ENCODE peak calls at places on chromosomes 4 and X, in five cellular contexts. M, T, W, V and B are unnamed samples.
A peak's percentile ranks its signal among the peaks of the same experiment; 100 is the strongest.

GRCh38 chrX:153708415-153708814 is 15.8 kb downstream of the BCAP31 start:
- DNase-seq in M (peak; percentile 64), T (no peak), W (peak; percentile 75), V (peak; percentile 73), B (peak; percentile 76)

GRCh38 chr4:82469776-82470345 is 39.5 kb downstream of the ENOPH1 start:
- DNase-seq in M (no peak), T (no peak), W (no peak), V (peak; percentile 45), B (peak; percentile 65)

GRCh38 chrX:154436597-154437397 is at the start of gene GDI1:
- DNase-seq in M (no peak), T (peak; percentile 21), W (peak; percentile 34), V (peak; percentile 31), B (no peak)

GRCh38 chr4:8461616-8462015 is 21.0 kb downstream of the TRMT44 start:
- DNase-seq in M (no peak), T (no peak), W (no peak), V (no peak), B (no peak)

GRCh38 chr4:144734522-144734921 is 88.6 kb downstream of the HHIP start:
- DNase-seq in M (no peak), T (no peak), W (no peak), V (peak; percentile 23), B (no peak)

GRCh38 chrX:56107320-56107719 is 124.8 kb upstream of the KLF8 start:
- DNase-seq in M (no peak), T (no peak), W (no peak), V (no peak), B (no peak)

GRCh38 chr4:105399535-105400161 is 74.2 kb downstream of the PPA2 start:
- DNase-seq in M (no peak), T (no peak), W (no peak), V (peak; percentile 91), B (peak; percentile 85)

GRCh38 chr4:100106982-100107381 is 83.3 kb downstream of the DDIT4L start:
- DNase-seq in M (no peak), T (peak; percentile 78), W (no peak), V (no peak), B (no peak)

GRCh38 chrX:67544281-67544680 is 460 bp downstream of the AR start:
- DNase-seq in M (peak; percentile 34), T (peak; percentile 18), W (no peak), V (peak; percentile 19), B (no peak)

GRCh38 chrX:41822917-41823316 is 98.9 kb downstream of the GPR82 start:
- DNase-seq in M (no peak), T (no peak), W (no peak), V (no peak), B (no peak)

GRCh38 chr4:54961357-54961975 is 163.9 kb downstream of the KDR start:
- DNase-seq in M (no peak), T (peak; percentile 29), W (no peak), V (peak; percentile 56), B (peak; percentile 48)

GRCh38 chrX:7586126-7586525 is 256.8 kb upstream of the VCX start:
- DNase-seq in M (no peak), T (peak; percentile 18), W (no peak), V (peak; percentile 0), B (peak; percentile 9)

GRCh38 chrX:45807572-45808425 is 607.1 kb upstream of the DIPK2B start:
- DNase-seq in M (no peak), T (no peak), W (no peak), V (peak; percentile 71), B (peak; percentile 59)

GRCh38 chr4:152690706-152691651 is 11.2 kb upstream of the TMEM154 start:
- DNase-seq in M (no peak), T (no peak), W (no peak), V (no peak), B (no peak)

GRCh38 chr4:105461221-105462041 is 12.4 kb downstream of the PPA2 start:
- DNase-seq in M (no peak), T (peak; percentile 90), W (no peak), V (peak; percentile 18), B (no peak)

GRCh38 chr4:187726485-187726884 is 269.1 kb upstream of the ZFP42 start:
- DNase-seq in M (no peak), T (no peak), W (no peak), V (no peak), B (no peak)

GRCh38 chr4:97845758-97846157 is 297.5 kb downstream of the STPG2 start:
- DNase-seq in M (no peak), T (no peak), W (no peak), V (no peak), B (no peak)

GRCh38 chr4:76226418-76226817 is 12.8 kb upstream of the SCARB2 start:
- DNase-seq in M (no peak), T (no peak), W (no peak), V (no peak), B (no peak)

GRCh38 chr4:94500696-94501095 is 49.0 kb downstream of the PDLIM5 start:
- DNase-seq in M (no peak), T (no peak), W (no peak), V (no peak), B (peak; percentile 69)

GRCh38 chr4:86595426-86595805 is 1.3 kb downstream of the PTPN13 start:
- DNase-seq in M (peak; percentile 23), T (no peak), W (no peak), V (no peak), B (peak; percentile 33)

GRCh38 chr4:186739802-186740434 is 16.3 kb upstream of the FAT1 start:
- DNase-seq in M (no peak), T (no peak), W (no peak), V (no peak), B (no peak)

GRCh38 chr4:105998210-105998609 is 102.9 kb downstream of the NPNT start:
- DNase-seq in M (no peak), T (no peak), W (no peak), V (no peak), B (no peak)

GRCh38 chr4:135552131-135552530 is 1350.5 kb upstream of the PABPC4L start:
- DNase-seq in M (no peak), T (no peak), W (no peak), V (peak; percentile 69), B (no peak)

GRCh38 chr4:80831383-80832361 is 198.8 kb upstream of the BMP3 start:
- DNase-seq in M (no peak), T (no peak), W (no peak), V (peak; percentile 0), B (no peak)

GRCh38 chr4:76342803-76343202 is 36.3 kb downstream of the STBD1 start:
- DNase-seq in M (no peak), T (no peak), W (no peak), V (no peak), B (no peak)

GRCh38 chr4:153683763-153684181 is 308 bp upstream of the TLR2 start:
- DNase-seq in M (no peak), T (no peak), W (no peak), V (no peak), B (no peak)

GRCh38 chr4:170697045-170697444 is 607.3 kb upstream of the AADAT start:
- DNase-seq in M (no peak), T (no peak), W (no peak), V (no peak), B (no peak)

GRCh38 chrX:45806410-45807121 is 605.9 kb upstream of the DIPK2B start:
- DNase-seq in M (no peak), T (no peak), W (no peak), V (peak; percentile 95), B (peak; percentile 84)

GRCh38 chr4:1047106-1047975 is 35.9 kb downstream of the FGFRL1 start:
- DNase-seq in M (no peak), T (no peak), W (peak; percentile 48), V (peak; percentile 33), B (no peak)

GRCh38 chr4:44738615-44739014 is 12.3 kb upstream of the GNPDA2 start:
- DNase-seq in M (no peak), T (peak; percentile 14), W (no peak), V (peak; percentile 6), B (peak; percentile 10)

GRCh38 chr4:89288430-89288829 is 19.2 kb downstream of the GPRIN3 start:
- DNase-seq in M (no peak), T (no peak), W (no peak), V (no peak), B (no peak)

GRCh38 chr4:17085416-17085815 is 187.0 kb upstream of the LDB2 start:
- DNase-seq in M (no peak), T (no peak), W (no peak), V (no peak), B (no peak)

GRCh38 chrX:132955710-132956109 is 2.7 kb downstream of the HS6ST2 start:
- DNase-seq in M (no peak), T (no peak), W (no peak), V (no peak), B (no peak)

GRCh38 chr4:130812117-130812765 is 1716.3 kb downstream of the C4orf33 start:
- DNase-seq in M (no peak), T (no peak), W (no peak), V (peak; percentile 0), B (no peak)

GRCh38 chrX:50067435-50068292 is 133.1 kb downstream of the AKAP4 start:
- DNase-seq in M (no peak), T (no peak), W (peak; percentile 4), V (peak; percentile 40), B (peak; percentile 40)
- H3K4me3 ChIP-seq in M (no peak overlapping the region), T (no peak overlapping the region), W (no peak overlapping the region), V (no peak overlapping the region), B (peak overlapping the region; percentile 5)

GRCh38 chr4:140082399-140082758 is 71.6 kb downstream of the MAML3 start:
- DNase-seq in M (no peak), T (no peak), W (no peak), V (no peak), B (no peak)
- H3K27ac ChIP-seq in M (peak overlapping the region; percentile 8), T (no peak overlapping the region), W (no peak overlapping the region), V (peak overlapping the region; percentile 14), B (peak overlapping the region; percentile 24)

GRCh38 chrX:49308604-49309269 is 5.3 kb downstream of the GAGE10 start:
- DNase-seq in M (no peak), T (no peak), W (no peak), V (peak; percentile 19), B (no peak)

GRCh38 chrX:49310371-49310770 is 6.9 kb downstream of the GAGE10 start:
- DNase-seq in M (no peak), T (no peak), W (no peak), V (no peak), B (no peak)

DNA sequence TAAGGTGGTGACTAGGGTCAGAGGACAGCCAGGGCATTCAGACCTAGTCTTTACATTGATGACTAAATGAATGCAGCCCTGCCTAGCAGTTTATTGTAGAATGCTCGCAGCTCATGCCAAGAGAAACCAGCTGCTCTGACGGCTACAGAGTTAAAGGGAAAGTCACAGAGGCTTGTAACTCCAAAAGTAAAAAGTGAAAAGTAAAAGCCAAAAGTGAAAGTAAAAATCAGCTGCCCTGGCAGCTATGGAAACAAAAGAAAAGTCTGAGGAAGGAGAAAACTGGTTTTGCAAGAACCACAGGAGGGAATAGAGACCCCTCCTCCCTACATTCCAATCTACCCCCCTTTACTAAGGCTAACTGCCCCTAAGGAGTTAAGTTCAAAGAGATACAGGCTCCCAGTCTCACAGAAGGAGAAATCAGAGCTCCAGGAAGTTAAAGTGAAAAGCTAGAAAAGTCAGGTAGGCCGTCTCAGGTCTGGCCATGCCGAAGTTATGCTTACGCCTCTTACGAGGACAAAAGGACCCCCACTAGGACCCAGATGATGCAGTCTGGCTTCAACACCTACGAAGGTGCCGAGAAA is 6.0 kb downstream of the GAGE10 start:
- DNase-seq in M (peak; percentile 5), T (no peak), W (no peak), V (peak; percentile 50), B (peak; percentile 6)
- H3K4me3 ChIP-seq in M (peak overlapping the region; percentile 13), T (no peak overlapping the region), W (no peak overlapping the region), V (peak overlapping the region; percentile 39), B (peak overlapping the region; percentile 29)

GRCh38 chr4:174218127-174218790 is 65.2 kb downstream of the FBXO8 start:
- DNase-seq in M (no peak), T (no peak), W (no peak), V (peak; percentile 27), B (no peak)
- H3K27ac ChIP-seq in M (no peak overlapping the region), T (no peak overlapping the region), W (no peak overlapping the region), V (no peak overlapping the region), B (no peak overlapping the region)